ENCODE peak calls at places on chromosomes 12 and 14, in six cellular contexts. One of them, this sample, is unnamed.
A peak's percentile ranks its signal among the peaks of the same experiment; 100 is the strongest.

GRCh38 chr12:83042441-83043215 is 355.9 kb downstream of the TMTC2 start:
- DNase-seq in CD8-positive, alpha-beta memory T cell: no peak
- DNase-seq in CD8-positive, alpha-beta T cell: no peak
- DNase-seq in HCT116: no peak
- DNase-seq in hepatocyte: no peak
- DNase-seq in body of pancreas: peak; percentile 59
- DNase-seq in this sample: no peak

GRCh38 chr12:39503445-39503844 is 60.5 kb upstream of the KIF21A start:
- DNase-seq in CD8-positive, alpha-beta T cell: no peak
- DNase-seq in body of pancreas: no peak
- DNase-seq in HCT116: peak; percentile 21
- DNase-seq in hepatocyte: no peak
- DNase-seq in CD8-positive, alpha-beta memory T cell: no peak
- DNase-seq in this sample: no peak

GRCh38 chr12:2773199-2773875 is 21.4 kb upstream of the FKBP4 start:
- DNase-seq in CD8-positive, alpha-beta memory T cell: no peak
- DNase-seq in hepatocyte: no peak
- DNase-seq in HCT116: no peak
- DNase-seq in body of pancreas: no peak
- DNase-seq in CD8-positive, alpha-beta T cell: no peak
- DNase-seq in this sample: no peak

GRCh38 chr14:75979071-75979571 is 2.7 kb downstream of the TGFB3 start:
- DNase-seq in hepatocyte: peak; percentile 62
- DNase-seq in CD8-positive, alpha-beta T cell: peak; percentile 38
- DNase-seq in HCT116: no peak
- DNase-seq in body of pancreas: peak; percentile 36
- DNase-seq in CD8-positive, alpha-beta memory T cell: no peak
- DNase-seq in this sample: no peak

GRCh38 chr12:55970775-55971174 is 3.1 kb upstream of the RAB5B start:
- DNase-seq in HCT116: no peak
- DNase-seq in hepatocyte: no peak
- DNase-seq in CD8-positive, alpha-beta T cell: no peak
- DNase-seq in CD8-positive, alpha-beta memory T cell: no peak
- DNase-seq in body of pancreas: no peak
- DNase-seq in this sample: no peak

GRCh38 chr12:989751-990278 is 1.2 kb upstream of the ERC1 start:
- DNase-seq in CD8-positive, alpha-beta memory T cell: no peak
- DNase-seq in HCT116: no peak
- DNase-seq in hepatocyte: peak; percentile 49
- DNase-seq in body of pancreas: peak; percentile 19
- DNase-seq in CD8-positive, alpha-beta T cell: no peak
- DNase-seq in this sample: peak; percentile 21

GRCh38 chr14:104770851-104771272 is 17.9 kb downstream of the SIVA1 start:
- DNase-seq in hepatocyte: no peak
- DNase-seq in HCT116: no peak
- DNase-seq in body of pancreas: no peak
- DNase-seq in CD8-positive, alpha-beta memory T cell: no peak
- DNase-seq in CD8-positive, alpha-beta T cell: no peak
- DNase-seq in this sample: no peak

GRCh38 chr14:28759658-28760313 is 6.8 kb upstream of the FOXG1 start:
- DNase-seq in CD8-positive, alpha-beta T cell: no peak
- DNase-seq in CD8-positive, alpha-beta memory T cell: no peak
- DNase-seq in body of pancreas: no peak
- DNase-seq in hepatocyte: no peak
- DNase-seq in HCT116: no peak
- DNase-seq in this sample: no peak

GRCh38 chr14:92578511-92578910 is 64.9 kb downstream of the RIN3 start:
- DNase-seq in HCT116: no peak
- DNase-seq in hepatocyte: no peak
- DNase-seq in CD8-positive, alpha-beta memory T cell: no peak
- DNase-seq in body of pancreas: no peak
- DNase-seq in CD8-positive, alpha-beta T cell: no peak
- DNase-seq in this sample: no peak

GRCh38 chr12:64583395-64584172 is 26.7 kb upstream of the RASSF3 start:
- DNase-seq in CD8-positive, alpha-beta T cell: no peak
- DNase-seq in CD8-positive, alpha-beta memory T cell: no peak
- DNase-seq in hepatocyte: no peak
- DNase-seq in HCT116: no peak
- DNase-seq in body of pancreas: no peak
- DNase-seq in this sample: no peak

GRCh38 chr14:23071244-23071974 is 14.1 kb upstream of the CDH24 start:
- DNase-seq in CD8-positive, alpha-beta T cell: peak; percentile 75
- DNase-seq in CD8-positive, alpha-beta memory T cell: peak; percentile 62
- DNase-seq in body of pancreas: peak; percentile 92
- DNase-seq in hepatocyte: peak; percentile 94
- DNase-seq in HCT116: no peak
- DNase-seq in this sample: peak; percentile 91

GRCh38 chr14:25607095-25607657 is 557.2 kb upstream of the STXBP6 start:
- DNase-seq in body of pancreas: no peak
- DNase-seq in HCT116: no peak
- DNase-seq in CD8-positive, alpha-beta T cell: no peak
- DNase-seq in CD8-positive, alpha-beta memory T cell: no peak
- DNase-seq in hepatocyte: no peak
- DNase-seq in this sample: no peak

GRCh38 chr14:92143962-92144361 is 22.2 kb downstream of the CPSF2 start:
- DNase-seq in HCT116: no peak
- DNase-seq in CD8-positive, alpha-beta memory T cell: no peak
- DNase-seq in CD8-positive, alpha-beta T cell: no peak
- DNase-seq in body of pancreas: no peak
- DNase-seq in hepatocyte: no peak
- DNase-seq in this sample: no peak

GRCh38 chr12:48442191-48442828 is 30.0 kb upstream of the ANP32D start:
- DNase-seq in CD8-positive, alpha-beta memory T cell: no peak
- DNase-seq in hepatocyte: no peak
- DNase-seq in HCT116: peak; percentile 3
- DNase-seq in body of pancreas: no peak
- DNase-seq in CD8-positive, alpha-beta T cell: no peak
- DNase-seq in this sample: no peak

GRCh38 chr12:6950944-6951540 is at the start of gene PTPN6:
- DNase-seq in CD8-positive, alpha-beta T cell: peak; percentile 58
- DNase-seq in hepatocyte: no peak
- DNase-seq in HCT116: no peak
- DNase-seq in CD8-positive, alpha-beta memory T cell: peak; percentile 56
- DNase-seq in body of pancreas: peak; percentile 73
- DNase-seq in this sample: peak; percentile 40
- H3K4me3 ChIP-seq in CD8-positive, alpha-beta T cell: peak within 1 kb of the TSS; percentile 95
- H3K4me3 ChIP-seq in hepatocyte: no peak within 1 kb of the TSS
- H3K4me3 ChIP-seq in HCT116: no peak within 1 kb of the TSS
- H3K4me3 ChIP-seq in CD8-positive, alpha-beta memory T cell: peak within 1 kb of the TSS; percentile 88
- H3K4me3 ChIP-seq in body of pancreas: no peak within 1 kb of the TSS
- H3K4me3 ChIP-seq in this sample: peak within 1 kb of the TSS; percentile 66

GRCh38 chr12:108804361-108804949 is 52.9 kb downstream of the SSH1 start:
- DNase-seq in CD8-positive, alpha-beta T cell: no peak
- DNase-seq in body of pancreas: peak; percentile 31
- DNase-seq in CD8-positive, alpha-beta memory T cell: no peak
- DNase-seq in HCT116: no peak
- DNase-seq in hepatocyte: peak; percentile 72
- DNase-seq in this sample: no peak
- H3K27ac ChIP-seq in CD8-positive, alpha-beta T cell: no peak overlapping the region
- H3K27ac ChIP-seq in body of pancreas: no peak overlapping the region
- H3K27ac ChIP-seq in CD8-positive, alpha-beta memory T cell: no peak overlapping the region
- H3K27ac ChIP-seq in HCT116: peak overlapping the region; percentile 12
- H3K27ac ChIP-seq in hepatocyte: peak overlapping the region; percentile 97
- H3K27ac ChIP-seq in this sample: peak overlapping the region; percentile 62

GRCh38 chr14:36313898-36314297 is 6.5 kb downstream of the MBIP start:
- DNase-seq in CD8-positive, alpha-beta memory T cell: no peak
- DNase-seq in CD8-positive, alpha-beta T cell: no peak
- DNase-seq in body of pancreas: no peak
- DNase-seq in HCT116: no peak
- DNase-seq in hepatocyte: no peak
- DNase-seq in this sample: no peak

GRCh38 chr14:36317650-36318049 is 2.8 kb downstream of the MBIP start:
- DNase-seq in hepatocyte: no peak
- DNase-seq in HCT116: no peak
- DNase-seq in body of pancreas: no peak
- DNase-seq in CD8-positive, alpha-beta T cell: no peak
- DNase-seq in CD8-positive, alpha-beta memory T cell: no peak
- DNase-seq in this sample: peak; percentile 66

GRCh38 chr14:36315159-36315853 is 5.1 kb downstream of the MBIP start:
- DNase-seq in hepatocyte: no peak
- DNase-seq in CD8-positive, alpha-beta memory T cell: no peak
- DNase-seq in body of pancreas: no peak
- DNase-seq in HCT116: no peak
- DNase-seq in CD8-positive, alpha-beta T cell: no peak
- DNase-seq in this sample: no peak

GRCh38 chr14:36316131-36316530 is 4.3 kb downstream of the MBIP start:
- DNase-seq in body of pancreas: no peak
- DNase-seq in CD8-positive, alpha-beta memory T cell: no peak
- DNase-seq in hepatocyte: no peak
- DNase-seq in CD8-positive, alpha-beta T cell: no peak
- DNase-seq in HCT116: no peak
- DNase-seq in this sample: no peak

GRCh38 chr14:36313206-36313605 is 7.2 kb downstream of the MBIP start:
- DNase-seq in CD8-positive, alpha-beta memory T cell: no peak
- DNase-seq in body of pancreas: no peak
- DNase-seq in CD8-positive, alpha-beta T cell: no peak
- DNase-seq in hepatocyte: no peak
- DNase-seq in HCT116: no peak
- DNase-seq in this sample: no peak
- H3K4me3 ChIP-seq in CD8-positive, alpha-beta memory T cell: no peak overlapping the region
- H3K4me3 ChIP-seq in body of pancreas: no peak overlapping the region
- H3K4me3 ChIP-seq in CD8-positive, alpha-beta T cell: no peak overlapping the region
- H3K4me3 ChIP-seq in hepatocyte: no peak overlapping the region
- H3K4me3 ChIP-seq in HCT116: no peak overlapping the region
- H3K4me3 ChIP-seq in this sample: no peak overlapping the region

DNA sequence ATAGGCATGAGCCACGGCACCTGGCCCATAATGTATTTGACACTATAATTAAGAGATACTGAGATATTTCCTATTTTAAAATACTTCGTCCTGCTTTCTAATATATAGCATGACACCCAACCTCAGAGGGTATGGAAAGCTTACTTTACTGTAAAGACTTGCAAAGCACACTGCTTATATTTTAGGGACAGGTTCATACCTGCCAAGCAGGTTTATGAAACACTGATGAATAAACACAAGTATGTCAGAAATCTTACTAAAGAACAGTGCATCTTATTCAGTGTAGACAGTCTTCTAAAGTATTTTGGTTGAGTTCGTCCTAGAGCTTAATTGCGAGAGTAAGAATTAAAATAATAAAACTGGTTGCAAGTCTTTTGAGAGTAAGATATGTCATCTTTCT is 65.4 kb downstream of the PPFIBP1 start:
- DNase-seq in CD8-positive, alpha-beta T cell: no peak
- DNase-seq in hepatocyte: no peak
- DNase-seq in CD8-positive, alpha-beta memory T cell: no peak
- DNase-seq in body of pancreas: no peak
- DNase-seq in HCT116: no peak
- DNase-seq in this sample: no peak
- H3K27ac ChIP-seq in CD8-positive, alpha-beta T cell: no peak overlapping the region
- H3K27ac ChIP-seq in hepatocyte: no peak overlapping the region
- H3K27ac ChIP-seq in CD8-positive, alpha-beta memory T cell: no peak overlapping the region
- H3K27ac ChIP-seq in body of pancreas: no peak overlapping the region
- H3K27ac ChIP-seq in HCT116: no peak overlapping the region
- H3K27ac ChIP-seq in this sample: no peak overlapping the region

DNA sequence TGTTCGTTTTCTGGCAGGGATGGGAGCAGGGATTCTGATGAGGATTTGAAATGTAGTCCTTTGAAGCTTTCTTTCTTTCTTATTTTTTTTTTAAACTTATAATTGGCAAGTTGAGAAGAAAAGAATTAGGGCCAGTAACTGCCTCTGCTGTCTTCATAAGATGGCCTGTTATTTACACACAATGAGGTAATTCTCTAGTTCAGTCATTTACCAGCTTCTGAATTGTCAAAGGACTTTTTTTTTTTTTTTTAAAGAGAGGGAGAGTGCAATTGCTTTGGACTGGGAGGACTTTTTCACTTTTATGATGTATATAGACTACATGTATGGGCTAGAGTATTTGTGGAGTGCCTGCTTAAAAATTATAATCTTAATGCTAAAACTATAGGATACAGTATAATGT is 29.1 kb downstream of the PALS1 start:
- DNase-seq in hepatocyte: no peak
- DNase-seq in HCT116: no peak
- DNase-seq in CD8-positive, alpha-beta memory T cell: no peak
- DNase-seq in body of pancreas: no peak
- DNase-seq in CD8-positive, alpha-beta T cell: no peak
- DNase-seq in this sample: no peak
- H3K4me3 ChIP-seq in hepatocyte: no peak overlapping the region
- H3K4me3 ChIP-seq in HCT116: no peak overlapping the region
- H3K4me3 ChIP-seq in CD8-positive, alpha-beta memory T cell: no peak overlapping the region
- H3K4me3 ChIP-seq in body of pancreas: no peak overlapping the region
- H3K4me3 ChIP-seq in CD8-positive, alpha-beta T cell: no peak overlapping the region
- H3K4me3 ChIP-seq in this sample: no peak overlapping the region

This sample was measured in small intestine.